ENCODE peak calls at places on chromosomes 7 and 10, in six cellular contexts. J is NCI-H1092; S is MCF 10A; K is activated effector memory CD4-positive, alpha-beta T cell treated with Interleukin-2 at 50 U/mL for 16 hours; Y is stimulated activated CD8-positive, alpha-beta memory T cell treated with anti-CD3 and anti-CD28 coated beads, Interleukin-12 subunit alpha, Interleukin-12 subunit beta, amount 100 ng/mL, for 4 hours; A is activated CD8-positive, alpha-beta memory T cell treated with anti-CD3 and anti-CD28 coated beads, Interleukin-2, amount 10 ng/mL, durations not matched to agents 7 days and 5 days. I is an unnamed sample.

GRCh38 chr10:46223064-46223480 is 63.7 kb upstream of the ANTXRL start:
- DNase-seq in J (no peak), S (no peak), K (no peak), Y (no peak), A (peak), I (no peak)

GRCh38 chr10:92173996-92174395 is 116.9 kb downstream of the CPEB3 start:
- DNase-seq in J (no peak), S (no peak), K (no peak), Y (no peak), A (no peak), I (no peak)

GRCh38 chr10:4102802-4103344 is 317.9 kb upstream of the KLF6 start:
- DNase-seq in J (no peak), S (no peak), K (no peak), Y (no peak), A (no peak), I (no peak)

GRCh38 chr7:105118612-105119600 is 104.9 kb downstream of the KMT2E start:
- DNase-seq in J (no peak), S (no peak), K (no peak), Y (no peak), A (no peak), I (no peak)

GRCh38 chr10:100970914-100971811 is 1.9 kb downstream of the SEMA4G start:
- DNase-seq in J (no peak), S (no peak), K (no peak), Y (no peak), A (no peak), I (no peak)

GRCh38 chr7:139358541-139359365 is 941 bp upstream of the LUC7L2 start:
- DNase-seq in J (no peak), S (peak), K (peak), Y (peak), A (peak), I (no peak)

GRCh38 chr10:61179734-61180133 is 235.7 kb upstream of the RHOBTB1 start:
- DNase-seq in J (no peak), S (no peak), K (no peak), Y (no peak), A (no peak), I (no peak)

GRCh38 chr7:2530076-2530967 is 10.7 kb downstream of the LFNG start:
- DNase-seq in J (no peak), S (no peak), K (peak), Y (peak), A (peak), I (no peak)

GRCh38 chr7:25002826-25003225 is 22.8 kb upstream of the OSBPL3 start:
- DNase-seq in J (no peak), S (no peak), K (no peak), Y (no peak), A (no peak), I (no peak)

GRCh38 chr7:150737265-150738055 is at the start of gene GIMAP5:
- DNase-seq in J (no peak), S (no peak), K (peak), Y (peak), A (peak), I (no peak)

GRCh38 chr7:66356277-66356721 is 151.2 kb downstream of the TPST1 start:
- DNase-seq in J (no peak), S (no peak), K (no peak), Y (no peak), A (no peak), I (no peak)

GRCh38 chr7:93719546-93719945 is 145.0 kb upstream of the CALCR start:
- DNase-seq in J (no peak), S (no peak), K (no peak), Y (no peak), A (no peak), I (no peak)

GRCh38 chr10:85648279-85648754 is 718.3 kb downstream of the GRID1 start:
- DNase-seq in J (no peak), S (peak), K (no peak), Y (no peak), A (no peak), I (no peak)

GRCh38 chr7:51700593-51701215 is 384.1 kb upstream of the COBL start:
- DNase-seq in J (no peak), S (no peak), K (no peak), Y (no peak), A (no peak), I (no peak)

GRCh38 chr10:95440756-95441546 is 120.2 kb downstream of the SORBS1 start:
- DNase-seq in J (no peak), S (no peak), K (no peak), Y (no peak), A (peak), I (no peak)

GRCh38 chr10:15254808-15255655 is 86.5 kb upstream of the NMT2 start:
- DNase-seq in J (no peak), S (no peak), K (no peak), Y (no peak), A (peak), I (no peak)

GRCh38 chr10:67017218-67017617 is 91.4 kb downstream of the LRRTM3 start:
- DNase-seq in J (no peak), S (no peak), K (no peak), Y (no peak), A (no peak), I (no peak)

GRCh38 chr10:77671594-77672252 is 34.1 kb upstream of the KCNMA1 start:
- DNase-seq in J (no peak), S (no peak), K (no peak), Y (no peak), A (no peak), I (no peak)

GRCh38 chr7:55075464-55075971 is 56.7 kb downstream of the EGFR start:
- DNase-seq in J (no peak), S (no peak), K (no peak), Y (no peak), A (no peak), I (no peak)

GRCh38 chr7:146902728-146903127 is 786.1 kb downstream of the CNTNAP2 start:
- DNase-seq in J (no peak), S (no peak), K (no peak), Y (no peak), A (no peak), I (no peak)

GRCh38 chr7:43700646-43701501 is 28.4 kb downstream of the COA1 start:
- DNase-seq in J (no peak), S (no peak), K (no peak), Y (no peak), A (no peak), I (no peak)

GRCh38 chr10:99341860-99342517 is 12.8 kb downstream of the CNNM1 start:
- DNase-seq in J (no peak), S (no peak), K (no peak), Y (no peak), A (no peak), I (no peak)

GRCh38 chr10:95644935-95645334 is 11.6 kb downstream of the ALDH18A1 start:
- DNase-seq in J (no peak), S (no peak), K (no peak), Y (no peak), A (no peak), I (no peak)

GRCh38 chr7:106239406-106239805 is 45.4 kb downstream of the NAMPT start:
- DNase-seq in J (no peak), S (peak), K (no peak), Y (no peak), A (no peak), I (no peak)

GRCh38 chr7:13986208-13986607 is 3.3 kb downstream of the ETV1 start:
- DNase-seq in J (no peak), S (no peak), K (no peak), Y (no peak), A (no peak), I (no peak)

GRCh38 chr7:96823274-96823673 is 113.6 kb upstream of the SEM1 start:
- DNase-seq in J (no peak), S (peak), K (no peak), Y (no peak), A (no peak), I (no peak)

GRCh38 chr10:128539784-128540759 is 413.8 kb upstream of the MKI67 start:
- DNase-seq in J (no peak), S (no peak), K (no peak), Y (no peak), A (no peak), I (no peak)

GRCh38 chr7:78510580-78511188 is 712.1 kb downstream of the PHTF2 start:
- DNase-seq in J (peak), S (peak), K (no peak), Y (no peak), A (no peak), I (no peak)

GRCh38 chr7:114784756-114785155 is 137.1 kb upstream of the MDFIC start:
- DNase-seq in J (no peak), S (peak), K (no peak), Y (no peak), A (no peak), I (no peak)

GRCh38 chr7:127911968-127912511 is 119.2 kb downstream of the LRRC4 start:
- DNase-seq in J (no peak), S (no peak), K (no peak), Y (no peak), A (no peak), I (no peak)

GRCh38 chr10:72912715-72913114 is 19.2 kb downstream of the OIT3 start:
- DNase-seq in J (no peak), S (no peak), K (no peak), Y (no peak), A (no peak), I (no peak)

GRCh38 chr7:81470084-81470723 is 299.6 kb downstream of the HGF start:
- DNase-seq in J (peak), S (peak), K (no peak), Y (no peak), A (no peak), I (peak)

GRCh38 chr10:8767616-8768015 is 713.1 kb downstream of the GATA3 start:
- DNase-seq in J (no peak), S (no peak), K (no peak), Y (no peak), A (no peak), I (no peak)

GRCh38 chr7:4174451-4174850 is 507.6 kb upstream of the FOXK1 start:
- DNase-seq in J (no peak), S (no peak), K (no peak), Y (no peak), A (no peak), I (no peak)

GRCh38 chr10:130339911-130340310 is 203.7 kb downstream of the GLRX3 start:
- DNase-seq in J (no peak), S (no peak), K (no peak), Y (no peak), A (peak), I (no peak)

GRCh38 chr10:14439451-14440259 is 108.9 kb upstream of the FRMD4A start:
- DNase-seq in J (no peak), S (no peak), K (no peak), Y (no peak), A (no peak), I (no peak)

GRCh38 chr7:46747222-46747621 is 826.1 kb upstream of the IGFBP3 start:
- DNase-seq in J (no peak), S (peak), K (no peak), Y (no peak), A (no peak), I (no peak)

I was measured in ureter.